ENCODE peak calls at places on chromosomes 12 and 14, in nine cellular contexts. M is pancreas, X is Panc1, A is GM12865, C is HCT116, Y is thoracic aorta, K is AG04450, O is A549, Z is fibroblast of lung. H is an unnamed sample.

GRCh38 chr12:78343657-78344056 is 513.0 kb downstream of the NAV3 start:
- DNase-seq in A (no peak), M (no peak), C (no peak), Y (no peak), Z (no peak), X (no peak), K (no peak), O (no peak), H (no peak)

GRCh38 chr14:77088219-77088618 is 9.8 kb upstream of the CIPC start:
- DNase-seq in Y (no peak), M (peak; percentile 64), C (peak; percentile 71), O (no peak), Z (no peak), A (no peak), K (no peak), X (no peak), H (no peak)

GRCh38 chr14:61661471-61661988 is 33.8 kb upstream of the HIF1A start:
- DNase-seq in A (peak; percentile 81), X (no peak), M (no peak), Z (peak; percentile 86), K (no peak), O (no peak), Y (no peak), C (no peak), H (peak; percentile 94)

GRCh38 chr12:3603576-3603975 is 112.6 kb downstream of the PRMT8 start:
- DNase-seq in A (no peak), K (no peak), M (no peak), X (no peak), O (no peak), C (no peak), Y (no peak), Z (no peak), H (no peak)

GRCh38 chr12:126944684-126945083 is 1322.3 kb upstream of the TMEM132C start:
- DNase-seq in O (no peak), C (no peak), Z (no peak), K (no peak), X (no peak), Y (no peak), M (no peak), A (no peak), H (no peak)

GRCh38 chr12:88142610-88142991 is 494 bp downstream of the TMTC3 start:
- DNase-seq in M (peak; percentile 44), X (no peak), C (no peak), A (no peak), Y (peak; percentile 6), O (no peak), Z (no peak), K (no peak), H (no peak)

GRCh38 chr12:127515941-127516340 is 751.0 kb upstream of the TMEM132C start:
- DNase-seq in Y (no peak), M (no peak), Z (no peak), X (no peak), O (no peak), C (no peak), A (no peak), K (no peak), H (peak; percentile 33)

GRCh38 chr14:81314443-81315175 is 85.5 kb downstream of the STON2 start:
- DNase-seq in C (no peak), X (no peak), O (no peak), K (no peak), Y (no peak), M (no peak), Z (no peak), A (no peak), H (no peak)

DNA sequence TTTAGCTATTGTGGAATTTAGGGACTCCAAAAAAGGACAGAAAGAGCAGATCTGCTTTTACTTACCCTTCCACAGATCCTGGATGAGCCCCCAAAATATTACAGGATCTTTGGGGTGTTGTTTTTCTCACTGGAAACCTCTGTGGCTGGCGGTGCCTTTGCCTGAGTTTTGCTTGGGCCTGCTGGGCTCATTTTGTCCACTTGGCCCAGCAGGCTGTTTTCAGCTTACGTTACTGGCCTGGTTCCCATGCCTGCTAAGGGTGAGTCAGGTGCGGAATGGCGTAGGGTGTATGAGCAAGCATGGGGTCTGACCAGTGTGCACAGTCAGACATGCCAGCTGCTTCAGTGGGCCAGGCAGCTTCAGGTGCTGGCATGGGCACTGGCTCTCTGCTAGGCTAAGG is 45.8 kb downstream of the HSD17B6 start:
- DNase-seq in A (no peak), M (no peak), X (no peak), Z (peak; percentile 5), Y (no peak), K (no peak), C (no peak), O (no peak), H (no peak)
- H3K4me3 ChIP-seq in A (no peak overlapping the region), M (no peak overlapping the region), X (no peak overlapping the region), Z (no peak overlapping the region), Y (no peak overlapping the region), K (no peak overlapping the region), C (no peak overlapping the region), O (no peak overlapping the region), H (no peak overlapping the region)

GRCh38 chr14:85415015-85415712 is 114.8 kb upstream of the FLRT2 start:
- DNase-seq in Z (peak; percentile 86), O (peak; percentile 85), C (no peak), K (peak; percentile 63), X (peak; percentile 80), A (no peak), M (no peak), Y (no peak), H (peak; percentile 97)

GRCh38 chr14:85418716-85419115 is 111.2 kb upstream of the FLRT2 start:
- DNase-seq in X (no peak), M (no peak), O (no peak), Z (peak; percentile 18), Y (no peak), C (no peak), K (no peak), A (no peak), H (no peak)

GRCh38 chr14:85420278-85420677 is 109.7 kb upstream of the FLRT2 start:
- DNase-seq in X (no peak), M (no peak), Z (no peak), A (no peak), K (no peak), Y (no peak), O (no peak), C (no peak), H (no peak)

GRCh38 chr14:85416771-85417170 is 113.2 kb upstream of the FLRT2 start:
- DNase-seq in X (peak; percentile 13), M (no peak), C (no peak), K (peak; percentile 16), O (peak; percentile 15), Z (peak; percentile 59), A (no peak), Y (no peak), H (peak; percentile 77)

GRCh38 chr14:85417396-85417795 is 112.5 kb upstream of the FLRT2 start:
- DNase-seq in O (no peak), C (no peak), A (no peak), Y (no peak), Z (no peak), M (no peak), K (no peak), X (no peak), H (no peak)
- H3K4me3 ChIP-seq in O (no peak overlapping the region), C (no peak overlapping the region), A (no peak overlapping the region), Y (no peak overlapping the region), Z (no peak overlapping the region), M (no peak overlapping the region), K (no peak overlapping the region), X (no peak overlapping the region), H (no peak overlapping the region)

DNA sequence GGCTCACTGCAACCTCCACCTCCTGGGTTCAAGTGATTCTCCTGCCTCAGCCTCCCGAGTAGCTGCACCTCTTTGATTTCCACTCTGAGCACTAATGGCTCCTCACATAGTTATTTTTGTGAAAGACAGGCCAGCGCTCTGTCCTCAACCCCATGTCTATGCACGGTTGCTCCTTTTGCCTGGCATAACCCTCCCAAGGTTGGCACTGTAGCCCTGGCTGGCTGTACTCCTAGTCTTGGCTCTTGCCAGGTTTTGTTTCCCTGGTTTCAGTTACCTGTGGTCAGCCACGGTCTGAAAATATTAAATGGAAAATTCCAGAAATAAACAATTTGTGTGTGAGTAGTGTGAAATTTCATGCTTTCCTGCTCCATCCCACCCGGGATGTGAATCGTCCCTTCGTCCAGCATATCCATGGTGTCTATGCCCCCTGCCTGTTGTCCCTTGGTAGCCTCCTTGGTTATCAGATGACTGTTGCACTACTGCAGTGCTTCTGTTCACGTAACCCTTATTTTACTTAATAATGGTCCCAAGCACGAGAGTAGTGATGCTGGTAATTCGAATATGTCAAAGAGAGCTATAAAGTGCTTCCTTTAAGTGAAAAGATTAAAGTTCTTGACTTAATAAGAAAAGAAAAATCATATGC is 12.3 kb upstream of the DCD start:
- DNase-seq in M (no peak), O (no peak), A (no peak), Y (no peak), Z (no peak), K (no peak), C (no peak), X (no peak), H (no peak)
- H3K4me3 ChIP-seq in M (no peak overlapping the region), O (no peak overlapping the region), A (no peak overlapping the region), Y (no peak overlapping the region), Z (no peak overlapping the region), K (no peak overlapping the region), C (no peak overlapping the region), X (no peak overlapping the region), H (no peak overlapping the region)

GRCh38 chr12:6538420-6539275 is 4.3 kb downstream of the GAPDH start:
- DNase-seq in Y (no peak), C (no peak), M (no peak), X (no peak), K (no peak), Z (no peak), O (peak; percentile 42), A (peak; percentile 77), H (peak; percentile 59)

GRCh38 chr12:6535697-6535946 is 1.3 kb downstream of the GAPDH start:
- DNase-seq in A (no peak), X (no peak), Y (no peak), O (no peak), C (no peak), K (no peak), Z (no peak), M (no peak), H (no peak)

GRCh38 chr12:6534914-6535696 is 788 bp downstream of the GAPDH start:
- DNase-seq in O (peak; percentile 64), Y (no peak), Z (peak; percentile 77), A (peak; percentile 80), K (no peak), M (peak; percentile 77), C (no peak), X (no peak), H (peak; percentile 69)

GRCh38 chr12:6535960-6536847 is 1.9 kb downstream of the GAPDH start:
- DNase-seq in K (no peak), Y (no peak), Z (no peak), M (no peak), X (no peak), A (peak; percentile 22), C (no peak), O (no peak), H (peak; percentile 17)

GRCh38 chr12:6536894-6537579 is 2.7 kb downstream of the GAPDH start:
- DNase-seq in Z (no peak), M (no peak), O (no peak), K (no peak), C (no peak), A (peak; percentile 25), Y (no peak), X (no peak), H (peak; percentile 12)
- H3K4me3 ChIP-seq in Z (peak overlapping the region; percentile 93), M (no peak overlapping the region), O (peak overlapping the region; percentile 97), K (peak overlapping the region; percentile 97), C (peak overlapping the region; percentile 98), A (peak overlapping the region; percentile 92), Y (peak overlapping the region; percentile 12), X (peak overlapping the region; percentile 77), H (peak overlapping the region; percentile 92)

H was measured in fibroblast of the aortic adventitia.